ENCODE peak calls at places on chromosome 14, in ten cellular contexts. One of them, this sample, is unnamed.

GRCh38 chr14:76784881-76785280 is 23.6 kb downstream of the VASH1 start:
- DNase-seq in OCI-LY7: peak; percentile 75
- DNase-seq in brain microvascular endothelial cell: peak; percentile 80
- DNase-seq in adrenal gland: peak; percentile 74
- DNase-seq in aorta: peak; percentile 86
- DNase-seq in adipocyte: peak; percentile 70
- DNase-seq in AG10803: peak; percentile 57
- DNase-seq in mammary epithelial cell: peak; percentile 57
- DNase-seq in esophagus squamous epithelium: no peak
- DNase-seq in GM06990: no peak
- DNase-seq in this sample: peak; percentile 78

GRCh38 chr14:104512061-104512460 is 67.5 kb upstream of the C14orf180 start:
- DNase-seq in OCI-LY7: no peak
- DNase-seq in brain microvascular endothelial cell: no peak
- DNase-seq in adrenal gland: no peak
- DNase-seq in aorta: no peak
- DNase-seq in adipocyte: no peak
- DNase-seq in AG10803: no peak
- DNase-seq in mammary epithelial cell: no peak
- DNase-seq in esophagus squamous epithelium: no peak
- DNase-seq in GM06990: no peak
- DNase-seq in this sample: no peak

GRCh38 chr14:60945984-60946383 is 34.9 kb downstream of the TRMT5 start:
- DNase-seq in OCI-LY7: no peak
- DNase-seq in brain microvascular endothelial cell: no peak
- DNase-seq in adrenal gland: no peak
- DNase-seq in aorta: no peak
- DNase-seq in adipocyte: no peak
- DNase-seq in AG10803: no peak
- DNase-seq in mammary epithelial cell: no peak
- DNase-seq in esophagus squamous epithelium: no peak
- DNase-seq in GM06990: no peak
- DNase-seq in this sample: peak; percentile 50

GRCh38 chr14:72594099-72594901 is 299.6 kb downstream of the DPF3 start:
- DNase-seq in OCI-LY7: no peak
- DNase-seq in brain microvascular endothelial cell: no peak
- DNase-seq in adrenal gland: no peak
- DNase-seq in aorta: no peak
- DNase-seq in adipocyte: no peak
- DNase-seq in AG10803: no peak
- DNase-seq in mammary epithelial cell: no peak
- DNase-seq in esophagus squamous epithelium: no peak
- DNase-seq in GM06990: peak; percentile 31
- DNase-seq in this sample: no peak

GRCh38 chr14:87629788-87630187 is 363.2 kb downstream of the GALC start:
- DNase-seq in OCI-LY7: no peak
- DNase-seq in brain microvascular endothelial cell: no peak
- DNase-seq in adrenal gland: no peak
- DNase-seq in aorta: no peak
- DNase-seq in adipocyte: no peak
- DNase-seq in AG10803: no peak
- DNase-seq in mammary epithelial cell: no peak
- DNase-seq in esophagus squamous epithelium: no peak
- DNase-seq in GM06990: no peak
- DNase-seq in this sample: no peak

GRCh38 chr14:33986804-33987203 is 35.9 kb upstream of the EGLN3 start:
- DNase-seq in OCI-LY7: no peak
- DNase-seq in brain microvascular endothelial cell: peak; percentile 82
- DNase-seq in adrenal gland: no peak
- DNase-seq in aorta: no peak
- DNase-seq in adipocyte: peak; percentile 13
- DNase-seq in AG10803: peak; percentile 86
- DNase-seq in mammary epithelial cell: peak; percentile 92
- DNase-seq in esophagus squamous epithelium: no peak
- DNase-seq in GM06990: no peak
- DNase-seq in this sample: peak; percentile 89

GRCh38 chr14:50953497-50953896 is 9.2 kb upstream of the PYGL start:
- DNase-seq in OCI-LY7: no peak
- DNase-seq in brain microvascular endothelial cell: no peak
- DNase-seq in adrenal gland: no peak
- DNase-seq in aorta: no peak
- DNase-seq in adipocyte: no peak
- DNase-seq in AG10803: no peak
- DNase-seq in mammary epithelial cell: no peak
- DNase-seq in esophagus squamous epithelium: no peak
- DNase-seq in GM06990: no peak
- DNase-seq in this sample: no peak

GRCh38 chr14:48857366-48857765 is 728.8 kb downstream of the RPS29 start:
- DNase-seq in OCI-LY7: no peak
- DNase-seq in brain microvascular endothelial cell: no peak
- DNase-seq in adrenal gland: no peak
- DNase-seq in aorta: no peak
- DNase-seq in adipocyte: no peak
- DNase-seq in AG10803: no peak
- DNase-seq in mammary epithelial cell: no peak
- DNase-seq in esophagus squamous epithelium: no peak
- DNase-seq in GM06990: no peak
- DNase-seq in this sample: no peak

GRCh38 chr14:77892890-77893484 is 93.1 kb downstream of the ADCK1 start:
- DNase-seq in OCI-LY7: no peak
- DNase-seq in brain microvascular endothelial cell: no peak
- DNase-seq in adrenal gland: no peak
- DNase-seq in aorta: no peak
- DNase-seq in adipocyte: no peak
- DNase-seq in AG10803: no peak
- DNase-seq in mammary epithelial cell: no peak
- DNase-seq in esophagus squamous epithelium: no peak
- DNase-seq in GM06990: no peak
- DNase-seq in this sample: no peak

GRCh38 chr14:50529288-50530179 is 2.8 kb downstream of the MAP4K5 start:
- DNase-seq in OCI-LY7: no peak
- DNase-seq in brain microvascular endothelial cell: peak; percentile 34
- DNase-seq in adrenal gland: no peak
- DNase-seq in aorta: no peak
- DNase-seq in adipocyte: no peak
- DNase-seq in AG10803: no peak
- DNase-seq in mammary epithelial cell: peak; percentile 35
- DNase-seq in esophagus squamous epithelium: no peak
- DNase-seq in GM06990: no peak
- DNase-seq in this sample: no peak

GRCh38 chr14:69818760-69819191 is 21.7 kb upstream of the SLC10A1 start:
- DNase-seq in OCI-LY7: peak; percentile 78
- DNase-seq in brain microvascular endothelial cell: peak; percentile 68
- DNase-seq in adrenal gland: peak; percentile 30
- DNase-seq in aorta: no peak
- DNase-seq in adipocyte: peak; percentile 81
- DNase-seq in AG10803: peak; percentile 50
- DNase-seq in mammary epithelial cell: peak; percentile 62
- DNase-seq in esophagus squamous epithelium: peak; percentile 2
- DNase-seq in GM06990: peak; percentile 43
- DNase-seq in this sample: peak; percentile 64

GRCh38 chr14:87994974-87995373 is 2.0 kb upstream of the GALC start:
- DNase-seq in OCI-LY7: no peak
- DNase-seq in brain microvascular endothelial cell: no peak
- DNase-seq in adrenal gland: no peak
- DNase-seq in aorta: no peak
- DNase-seq in adipocyte: no peak
- DNase-seq in AG10803: no peak
- DNase-seq in mammary epithelial cell: no peak
- DNase-seq in esophagus squamous epithelium: no peak
- DNase-seq in GM06990: peak; percentile 53
- DNase-seq in this sample: no peak

DNA sequence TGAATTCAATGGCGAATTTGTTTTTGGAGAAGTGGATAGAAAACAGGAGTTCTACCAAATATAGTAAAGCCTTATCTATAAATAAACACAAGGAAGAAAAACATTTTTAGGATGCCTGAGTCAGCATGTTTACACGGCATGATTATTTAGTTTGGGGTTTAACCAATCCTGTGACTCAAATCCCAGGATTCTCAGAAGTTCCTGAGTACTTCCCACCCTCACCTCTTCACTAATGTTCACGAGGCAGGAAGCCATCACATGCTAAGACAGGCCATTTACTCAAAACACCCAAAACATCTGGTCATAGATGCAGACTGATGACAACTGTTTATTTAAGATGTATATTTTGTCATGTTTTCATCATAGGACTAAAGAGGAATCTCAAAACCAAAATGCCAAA is 3.4 kb upstream of the GLRX5 start:
- DNase-seq in OCI-LY7: no peak
- DNase-seq in brain microvascular endothelial cell: peak; percentile 83
- DNase-seq in adrenal gland: no peak
- DNase-seq in aorta: no peak
- DNase-seq in adipocyte: peak; percentile 84
- DNase-seq in AG10803: peak; percentile 80
- DNase-seq in mammary epithelial cell: peak; percentile 76
- DNase-seq in esophagus squamous epithelium: no peak
- DNase-seq in GM06990: no peak
- DNase-seq in this sample: peak; percentile 95
- H3K4me3 ChIP-seq in OCI-LY7: peak overlapping the region; percentile 93
- H3K4me3 ChIP-seq in brain microvascular endothelial cell: no peak overlapping the region
- H3K4me3 ChIP-seq in adrenal gland: no peak overlapping the region
- H3K4me3 ChIP-seq in aorta: no peak overlapping the region
- H3K4me3 ChIP-seq in adipocyte: peak overlapping the region; percentile 91
- H3K4me3 ChIP-seq in AG10803: no peak overlapping the region
- H3K4me3 ChIP-seq in mammary epithelial cell: no peak overlapping the region
- H3K4me3 ChIP-seq in esophagus squamous epithelium: no peak overlapping the region
- H3K4me3 ChIP-seq in GM06990: peak overlapping the region; percentile 78
- H3K4me3 ChIP-seq in this sample: no peak overlapping the region

GRCh38 chr14:91366749-91367148 is 50.9 kb downstream of the CCDC88C start:
- DNase-seq in OCI-LY7: no peak
- DNase-seq in brain microvascular endothelial cell: no peak
- DNase-seq in adrenal gland: no peak
- DNase-seq in aorta: peak; percentile 26
- DNase-seq in adipocyte: no peak
- DNase-seq in AG10803: no peak
- DNase-seq in mammary epithelial cell: no peak
- DNase-seq in esophagus squamous epithelium: no peak
- DNase-seq in GM06990: no peak
- DNase-seq in this sample: no peak
- H3K4me3 ChIP-seq in OCI-LY7: peak overlapping the region; percentile 53
- H3K4me3 ChIP-seq in brain microvascular endothelial cell: no peak overlapping the region
- H3K4me3 ChIP-seq in adrenal gland: no peak overlapping the region
- H3K4me3 ChIP-seq in aorta: no peak overlapping the region
- H3K4me3 ChIP-seq in adipocyte: no peak overlapping the region
- H3K4me3 ChIP-seq in AG10803: no peak overlapping the region
- H3K4me3 ChIP-seq in mammary epithelial cell: no peak overlapping the region
- H3K4me3 ChIP-seq in esophagus squamous epithelium: no peak overlapping the region
- H3K4me3 ChIP-seq in GM06990: no peak overlapping the region
- H3K4me3 ChIP-seq in this sample: no peak overlapping the region

GRCh38 chr14:63203618-63204406 is 431 bp upstream of the RHOJ start:
- DNase-seq in OCI-LY7: no peak
- DNase-seq in brain microvascular endothelial cell: peak; percentile 97
- DNase-seq in adrenal gland: peak; percentile 60
- DNase-seq in aorta: peak; percentile 81
- DNase-seq in adipocyte: peak; percentile 92
- DNase-seq in AG10803: peak; percentile 92
- DNase-seq in mammary epithelial cell: peak; percentile 93
- DNase-seq in esophagus squamous epithelium: peak; percentile 7
- DNase-seq in GM06990: no peak
- DNase-seq in this sample: peak; percentile 88

GRCh38 chr14:63205281-63205575 is 985 bp downstream of the RHOJ start:
- DNase-seq in OCI-LY7: no peak
- DNase-seq in brain microvascular endothelial cell: no peak
- DNase-seq in adrenal gland: no peak
- DNase-seq in aorta: no peak
- DNase-seq in adipocyte: peak; percentile 46
- DNase-seq in AG10803: no peak
- DNase-seq in mammary epithelial cell: no peak
- DNase-seq in esophagus squamous epithelium: no peak
- DNase-seq in GM06990: no peak
- DNase-seq in this sample: peak; percentile 8

GRCh38 chr14:63204407-63205280 is at the start of gene RHOJ:
- DNase-seq in OCI-LY7: no peak
- DNase-seq in brain microvascular endothelial cell: peak; percentile 19
- DNase-seq in adrenal gland: no peak
- DNase-seq in aorta: no peak
- DNase-seq in adipocyte: peak; percentile 61
- DNase-seq in AG10803: no peak
- DNase-seq in mammary epithelial cell: peak; percentile 36
- DNase-seq in esophagus squamous epithelium: no peak
- DNase-seq in GM06990: no peak
- DNase-seq in this sample: peak; percentile 2

GRCh38 chr14:63200767-63201166 is 3.5 kb upstream of the RHOJ start:
- DNase-seq in OCI-LY7: no peak
- DNase-seq in brain microvascular endothelial cell: peak; percentile 30
- DNase-seq in adrenal gland: no peak
- DNase-seq in aorta: no peak
- DNase-seq in adipocyte: no peak
- DNase-seq in AG10803: no peak
- DNase-seq in mammary epithelial cell: peak; percentile 69
- DNase-seq in esophagus squamous epithelium: no peak
- DNase-seq in GM06990: no peak
- DNase-seq in this sample: peak; percentile 5

GRCh38 chr14:63203015-63203414 is 1.2 kb upstream of the RHOJ start:
- DNase-seq in OCI-LY7: no peak
- DNase-seq in brain microvascular endothelial cell: no peak
- DNase-seq in adrenal gland: no peak
- DNase-seq in aorta: no peak
- DNase-seq in adipocyte: no peak
- DNase-seq in AG10803: no peak
- DNase-seq in mammary epithelial cell: no peak
- DNase-seq in esophagus squamous epithelium: no peak
- DNase-seq in GM06990: no peak
- DNase-seq in this sample: no peak
- H3K4me3 ChIP-seq in OCI-LY7: no peak overlapping the region
- H3K4me3 ChIP-seq in brain microvascular endothelial cell: no peak overlapping the region
- H3K4me3 ChIP-seq in adrenal gland: no peak overlapping the region
- H3K4me3 ChIP-seq in aorta: no peak overlapping the region
- H3K4me3 ChIP-seq in adipocyte: no peak overlapping the region
- H3K4me3 ChIP-seq in AG10803: no peak overlapping the region
- H3K4me3 ChIP-seq in mammary epithelial cell: no peak overlapping the region
- H3K4me3 ChIP-seq in esophagus squamous epithelium: no peak overlapping the region
- H3K4me3 ChIP-seq in GM06990: no peak overlapping the region
- H3K4me3 ChIP-seq in this sample: no peak overlapping the region

DNA sequence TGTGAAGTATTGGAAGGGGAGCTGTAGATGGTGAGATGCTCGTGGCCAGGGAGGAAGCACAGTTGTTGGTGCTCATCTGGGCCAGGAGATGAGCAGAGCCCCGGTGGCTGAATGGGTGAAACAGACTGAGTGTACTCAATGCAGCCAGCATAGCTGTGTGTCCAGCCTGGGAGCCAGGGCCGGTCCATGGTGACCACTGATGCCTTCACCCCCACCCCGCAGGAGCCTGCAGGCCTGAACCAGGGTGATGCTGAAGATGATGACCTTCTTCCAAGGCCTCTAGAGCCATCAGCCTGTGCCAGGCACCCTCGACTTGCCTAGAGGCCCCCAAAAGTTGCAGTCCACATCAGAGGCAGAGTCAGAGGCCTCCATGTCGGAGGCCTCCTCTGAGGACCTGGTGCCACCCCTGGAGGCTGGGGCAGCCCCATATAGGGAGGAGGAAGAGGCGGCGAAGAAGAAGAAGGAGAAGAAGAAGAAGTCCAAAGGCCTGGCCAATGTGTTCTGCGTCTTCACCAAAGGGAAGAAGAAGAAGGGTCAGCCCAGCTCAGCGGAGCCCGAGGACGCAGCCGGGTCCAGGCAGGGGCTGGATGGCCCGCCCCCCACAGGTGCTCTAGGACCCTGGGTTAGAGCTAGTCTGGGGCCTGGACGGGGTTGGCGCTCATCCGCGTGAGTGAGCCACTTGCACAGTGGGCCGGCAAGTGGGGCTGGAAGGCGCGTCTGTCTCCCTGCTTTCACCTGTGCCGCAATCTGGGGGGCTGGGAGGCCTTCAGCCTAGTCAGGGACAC is 3.0 kb downstream of the TNFAIP2 start:
- DNase-seq in OCI-LY7: no peak
- DNase-seq in brain microvascular endothelial cell: no peak
- DNase-seq in adrenal gland: no peak
- DNase-seq in aorta: peak; percentile 41
- DNase-seq in adipocyte: no peak
- DNase-seq in AG10803: no peak
- DNase-seq in mammary epithelial cell: no peak
- DNase-seq in esophagus squamous epithelium: no peak
- DNase-seq in GM06990: no peak
- DNase-seq in this sample: no peak
- H3K4me3 ChIP-seq in OCI-LY7: no peak overlapping the region
- H3K4me3 ChIP-seq in brain microvascular endothelial cell: no peak overlapping the region
- H3K4me3 ChIP-seq in adrenal gland: peak overlapping the region; percentile 36
- H3K4me3 ChIP-seq in aorta: no peak overlapping the region
- H3K4me3 ChIP-seq in adipocyte: peak overlapping the region; percentile 81
- H3K4me3 ChIP-seq in AG10803: peak overlapping the region; percentile 20
- H3K4me3 ChIP-seq in mammary epithelial cell: peak overlapping the region; percentile 35
- H3K4me3 ChIP-seq in esophagus squamous epithelium: peak overlapping the region; percentile 85
- H3K4me3 ChIP-seq in GM06990: no peak overlapping the region
- H3K4me3 ChIP-seq in this sample: no peak overlapping the region